ENCODE peak calls at places on chromosomes 2 and 18, in eight cellular contexts. One of them, this sample, is unnamed.

GRCh38 chr2:15776629-15776919 is 163.8 kb upstream of the MYCN start:
- DNase-seq in hippocampal formation: no peak
- DNase-seq in NCI-H1048: no peak
- DNase-seq in stimulated activated CD4-positive, alpha-beta T cell treated with anti-CD3 and anti-CD28 coated beads, Interleukin-2, amount 100 ng/mL, for 24 hours: no peak
- DNase-seq in Kasumi-1: no peak
- DNase-seq in mucosa of gallbladder: no peak
- DNase-seq in cardiac fibroblast: peak; percentile 7
- DNase-seq in neural crest cell: no peak
- DNase-seq in this sample: no peak

GRCh38 chr2:226661789-226662545 is 137.7 kb downstream of the IRS1 start:
- DNase-seq in hippocampal formation: no peak
- DNase-seq in NCI-H1048: no peak
- DNase-seq in stimulated activated CD4-positive, alpha-beta T cell treated with anti-CD3 and anti-CD28 coated beads, Interleukin-2, amount 100 ng/mL, for 24 hours: no peak
- DNase-seq in Kasumi-1: no peak
- DNase-seq in mucosa of gallbladder: peak; percentile 52
- DNase-seq in cardiac fibroblast: peak; percentile 98
- DNase-seq in neural crest cell: no peak
- DNase-seq in this sample: peak; percentile 90

GRCh38 chr2:159228006-159228655 is 58.4 kb downstream of the WDSUB1 start:
- DNase-seq in hippocampal formation: no peak
- DNase-seq in NCI-H1048: no peak
- DNase-seq in stimulated activated CD4-positive, alpha-beta T cell treated with anti-CD3 and anti-CD28 coated beads, Interleukin-2, amount 100 ng/mL, for 24 hours: no peak
- DNase-seq in Kasumi-1: no peak
- DNase-seq in mucosa of gallbladder: no peak
- DNase-seq in cardiac fibroblast: no peak
- DNase-seq in neural crest cell: no peak
- DNase-seq in this sample: peak; percentile 80

GRCh38 chr18:79275992-79276391 is 119.7 kb upstream of the NFATC1 start:
- DNase-seq in hippocampal formation: no peak
- DNase-seq in NCI-H1048: no peak
- DNase-seq in stimulated activated CD4-positive, alpha-beta T cell treated with anti-CD3 and anti-CD28 coated beads, Interleukin-2, amount 100 ng/mL, for 24 hours: no peak
- DNase-seq in Kasumi-1: no peak
- DNase-seq in mucosa of gallbladder: no peak
- DNase-seq in cardiac fibroblast: peak; percentile 38
- DNase-seq in neural crest cell: no peak
- DNase-seq in this sample: peak; percentile 48

GRCh38 chr2:8540552-8541055 is 141.3 kb upstream of the ID2 start:
- DNase-seq in hippocampal formation: no peak
- DNase-seq in NCI-H1048: no peak
- DNase-seq in stimulated activated CD4-positive, alpha-beta T cell treated with anti-CD3 and anti-CD28 coated beads, Interleukin-2, amount 100 ng/mL, for 24 hours: peak; percentile 16
- DNase-seq in Kasumi-1: no peak
- DNase-seq in mucosa of gallbladder: no peak
- DNase-seq in cardiac fibroblast: no peak
- DNase-seq in neural crest cell: no peak
- DNase-seq in this sample: no peak

GRCh38 chr18:616380-616995 is 19.7 kb downstream of the CLUL1 start:
- DNase-seq in hippocampal formation: peak; percentile 62
- DNase-seq in NCI-H1048: peak; percentile 1
- DNase-seq in stimulated activated CD4-positive, alpha-beta T cell treated with anti-CD3 and anti-CD28 coated beads, Interleukin-2, amount 100 ng/mL, for 24 hours: no peak
- DNase-seq in Kasumi-1: peak; percentile 67
- DNase-seq in mucosa of gallbladder: no peak
- DNase-seq in cardiac fibroblast: peak; percentile 73
- DNase-seq in neural crest cell: no peak
- DNase-seq in this sample: peak; percentile 47

GRCh38 chr2:165078913-165079312 is 123.6 kb upstream of the SLC38A11 start:
- DNase-seq in hippocampal formation: no peak
- DNase-seq in NCI-H1048: no peak
- DNase-seq in stimulated activated CD4-positive, alpha-beta T cell treated with anti-CD3 and anti-CD28 coated beads, Interleukin-2, amount 100 ng/mL, for 24 hours: no peak
- DNase-seq in Kasumi-1: no peak
- DNase-seq in mucosa of gallbladder: no peak
- DNase-seq in cardiac fibroblast: no peak
- DNase-seq in neural crest cell: no peak
- DNase-seq in this sample: no peak

GRCh38 chr2:242011991-242012764 is 142.6 kb downstream of the RTP5 start:
- DNase-seq in hippocampal formation: no peak
- DNase-seq in NCI-H1048: no peak
- DNase-seq in stimulated activated CD4-positive, alpha-beta T cell treated with anti-CD3 and anti-CD28 coated beads, Interleukin-2, amount 100 ng/mL, for 24 hours: peak; percentile 15
- DNase-seq in Kasumi-1: no peak
- DNase-seq in mucosa of gallbladder: no peak
- DNase-seq in cardiac fibroblast: no peak
- DNase-seq in neural crest cell: no peak
- DNase-seq in this sample: no peak

GRCh38 chr2:191012845-191013616 is 940 bp downstream of the STAT1 start:
- DNase-seq in hippocampal formation: no peak
- DNase-seq in NCI-H1048: no peak
- DNase-seq in stimulated activated CD4-positive, alpha-beta T cell treated with anti-CD3 and anti-CD28 coated beads, Interleukin-2, amount 100 ng/mL, for 24 hours: no peak
- DNase-seq in Kasumi-1: no peak
- DNase-seq in mucosa of gallbladder: no peak
- DNase-seq in cardiac fibroblast: peak; percentile 51
- DNase-seq in neural crest cell: no peak
- DNase-seq in this sample: peak; percentile 41

GRCh38 chr2:54545700-54546450 is 89.7 kb downstream of the SPTBN1 start:
- DNase-seq in hippocampal formation: no peak
- DNase-seq in NCI-H1048: no peak
- DNase-seq in stimulated activated CD4-positive, alpha-beta T cell treated with anti-CD3 and anti-CD28 coated beads, Interleukin-2, amount 100 ng/mL, for 24 hours: no peak
- DNase-seq in Kasumi-1: no peak
- DNase-seq in mucosa of gallbladder: peak; percentile 64
- DNase-seq in cardiac fibroblast: peak; percentile 71
- DNase-seq in neural crest cell: no peak
- DNase-seq in this sample: peak; percentile 27

GRCh38 chr2:173964565-173965371 is 405 bp downstream of the SP3 start:
- DNase-seq in hippocampal formation: peak; percentile 85
- DNase-seq in NCI-H1048: peak; percentile 57
- DNase-seq in stimulated activated CD4-positive, alpha-beta T cell treated with anti-CD3 and anti-CD28 coated beads, Interleukin-2, amount 100 ng/mL, for 24 hours: peak; percentile 86
- DNase-seq in Kasumi-1: peak; percentile 94
- DNase-seq in mucosa of gallbladder: peak; percentile 84
- DNase-seq in cardiac fibroblast: peak; percentile 86
- DNase-seq in neural crest cell: peak; percentile 82
- DNase-seq in this sample: peak; percentile 94

GRCh38 chr2:78977661-78978145 is 47.8 kb upstream of the REG3G start:
- DNase-seq in hippocampal formation: no peak
- DNase-seq in NCI-H1048: no peak
- DNase-seq in stimulated activated CD4-positive, alpha-beta T cell treated with anti-CD3 and anti-CD28 coated beads, Interleukin-2, amount 100 ng/mL, for 24 hours: no peak
- DNase-seq in Kasumi-1: peak; percentile 95
- DNase-seq in mucosa of gallbladder: no peak
- DNase-seq in cardiac fibroblast: no peak
- DNase-seq in neural crest cell: no peak
- DNase-seq in this sample: no peak

GRCh38 chr2:149733936-149734685 is 146.5 kb upstream of the MMADHC start:
- DNase-seq in hippocampal formation: no peak
- DNase-seq in NCI-H1048: no peak
- DNase-seq in stimulated activated CD4-positive, alpha-beta T cell treated with anti-CD3 and anti-CD28 coated beads, Interleukin-2, amount 100 ng/mL, for 24 hours: no peak
- DNase-seq in Kasumi-1: no peak
- DNase-seq in mucosa of gallbladder: no peak
- DNase-seq in cardiac fibroblast: peak; percentile 65
- DNase-seq in neural crest cell: no peak
- DNase-seq in this sample: no peak

GRCh38 chr18:44170208-44170880 is 510.3 kb upstream of the SETBP1 start:
- DNase-seq in hippocampal formation: no peak
- DNase-seq in NCI-H1048: no peak
- DNase-seq in stimulated activated CD4-positive, alpha-beta T cell treated with anti-CD3 and anti-CD28 coated beads, Interleukin-2, amount 100 ng/mL, for 24 hours: no peak
- DNase-seq in Kasumi-1: no peak
- DNase-seq in mucosa of gallbladder: no peak
- DNase-seq in cardiac fibroblast: peak; percentile 24
- DNase-seq in neural crest cell: no peak
- DNase-seq in this sample: no peak

GRCh38 chr2:54387592-54387991 is 68.5 kb upstream of the SPTBN1 start:
- DNase-seq in hippocampal formation: no peak
- DNase-seq in NCI-H1048: no peak
- DNase-seq in stimulated activated CD4-positive, alpha-beta T cell treated with anti-CD3 and anti-CD28 coated beads, Interleukin-2, amount 100 ng/mL, for 24 hours: no peak
- DNase-seq in Kasumi-1: no peak
- DNase-seq in mucosa of gallbladder: no peak
- DNase-seq in cardiac fibroblast: no peak
- DNase-seq in neural crest cell: no peak
- DNase-seq in this sample: no peak

This sample was measured in fibroblast of gingiva.